ENCODE peak calls at places on chromosomes 7 and 10, in eight cellular contexts. One of them, this sample, is unnamed.
A peak's percentile ranks its signal among the peaks of the same experiment; 100 is the strongest.

GRCh38 chr10:3606309-3606708 is 178.7 kb downstream of the KLF6 start:
- DNase-seq in NCI-H1436: no peak
- DNase-seq in stimulated activated CD4-positive, alpha-beta T cell treated with anti-CD3 and anti-CD28 coated beads, Interleukin-1b, Interleukin-23, amount 100 ng/mL, for 1 hour: no peak
- DNase-seq in GM04504: no peak
- DNase-seq in GM18507: no peak
- DNase-seq in brain pericyte: no peak
- DNase-seq in AG09309: no peak
- DNase-seq in gastrocnemius medialis: no peak
- DNase-seq in this sample: no peak

GRCh38 chr10:63901916-63902315 is 380.7 kb downstream of the REEP3 start:
- DNase-seq in NCI-H1436: no peak
- DNase-seq in stimulated activated CD4-positive, alpha-beta T cell treated with anti-CD3 and anti-CD28 coated beads, Interleukin-1b, Interleukin-23, amount 100 ng/mL, for 1 hour: no peak
- DNase-seq in GM04504: peak; percentile 10
- DNase-seq in GM18507: no peak
- DNase-seq in brain pericyte: no peak
- DNase-seq in AG09309: no peak
- DNase-seq in gastrocnemius medialis: no peak
- DNase-seq in this sample: no peak

GRCh38 chr10:124285587-124286527 is 132.9 kb downstream of the OAT start:
- DNase-seq in NCI-H1436: no peak
- DNase-seq in stimulated activated CD4-positive, alpha-beta T cell treated with anti-CD3 and anti-CD28 coated beads, Interleukin-1b, Interleukin-23, amount 100 ng/mL, for 1 hour: no peak
- DNase-seq in GM04504: no peak
- DNase-seq in GM18507: no peak
- DNase-seq in brain pericyte: no peak
- DNase-seq in AG09309: no peak
- DNase-seq in gastrocnemius medialis: no peak
- DNase-seq in this sample: peak; percentile 32

GRCh38 chr7:138964838-138965436 is 16.3 kb downstream of the KIAA1549 start:
- DNase-seq in NCI-H1436: no peak
- DNase-seq in stimulated activated CD4-positive, alpha-beta T cell treated with anti-CD3 and anti-CD28 coated beads, Interleukin-1b, Interleukin-23, amount 100 ng/mL, for 1 hour: no peak
- DNase-seq in GM04504: no peak
- DNase-seq in GM18507: no peak
- DNase-seq in brain pericyte: no peak
- DNase-seq in AG09309: no peak
- DNase-seq in gastrocnemius medialis: no peak
- DNase-seq in this sample: no peak

GRCh38 chr10:132368881-132369635 is 27.9 kb upstream of the PWWP2B start:
- DNase-seq in NCI-H1436: no peak
- DNase-seq in stimulated activated CD4-positive, alpha-beta T cell treated with anti-CD3 and anti-CD28 coated beads, Interleukin-1b, Interleukin-23, amount 100 ng/mL, for 1 hour: no peak
- DNase-seq in GM04504: peak; percentile 76
- DNase-seq in GM18507: no peak
- DNase-seq in brain pericyte: no peak
- DNase-seq in AG09309: peak; percentile 32
- DNase-seq in gastrocnemius medialis: no peak
- DNase-seq in this sample: no peak

GRCh38 chr10:1464866-1465265 is 272.5 kb downstream of the ADARB2 start:
- DNase-seq in NCI-H1436: no peak
- DNase-seq in stimulated activated CD4-positive, alpha-beta T cell treated with anti-CD3 and anti-CD28 coated beads, Interleukin-1b, Interleukin-23, amount 100 ng/mL, for 1 hour: no peak
- DNase-seq in GM04504: no peak
- DNase-seq in GM18507: no peak
- DNase-seq in brain pericyte: no peak
- DNase-seq in AG09309: no peak
- DNase-seq in gastrocnemius medialis: no peak
- DNase-seq in this sample: no peak

GRCh38 chr7:106679153-106679931 is 18.4 kb upstream of the CCDC71L start:
- DNase-seq in NCI-H1436: no peak
- DNase-seq in stimulated activated CD4-positive, alpha-beta T cell treated with anti-CD3 and anti-CD28 coated beads, Interleukin-1b, Interleukin-23, amount 100 ng/mL, for 1 hour: no peak
- DNase-seq in GM04504: peak; percentile 55
- DNase-seq in GM18507: no peak
- DNase-seq in brain pericyte: no peak
- DNase-seq in AG09309: no peak
- DNase-seq in gastrocnemius medialis: no peak
- DNase-seq in this sample: peak; percentile 33

GRCh38 chr10:91190388-91190870 is 30.0 kb upstream of the PCGF5 start:
- DNase-seq in NCI-H1436: no peak
- DNase-seq in stimulated activated CD4-positive, alpha-beta T cell treated with anti-CD3 and anti-CD28 coated beads, Interleukin-1b, Interleukin-23, amount 100 ng/mL, for 1 hour: no peak
- DNase-seq in GM04504: peak; percentile 53
- DNase-seq in GM18507: no peak
- DNase-seq in brain pericyte: no peak
- DNase-seq in AG09309: peak; percentile 55
- DNase-seq in gastrocnemius medialis: no peak
- DNase-seq in this sample: no peak

GRCh38 chr10:14571866-14572507 is 202.7 kb downstream of the FAM107B start:
- DNase-seq in NCI-H1436: no peak
- DNase-seq in stimulated activated CD4-positive, alpha-beta T cell treated with anti-CD3 and anti-CD28 coated beads, Interleukin-1b, Interleukin-23, amount 100 ng/mL, for 1 hour: no peak
- DNase-seq in GM04504: no peak
- DNase-seq in GM18507: no peak
- DNase-seq in brain pericyte: peak; percentile 51
- DNase-seq in AG09309: no peak
- DNase-seq in gastrocnemius medialis: no peak
- DNase-seq in this sample: peak; percentile 96

GRCh38 chr7:84025332-84025927 is 169.2 kb downstream of the SEMA3A start:
- DNase-seq in NCI-H1436: no peak
- DNase-seq in stimulated activated CD4-positive, alpha-beta T cell treated with anti-CD3 and anti-CD28 coated beads, Interleukin-1b, Interleukin-23, amount 100 ng/mL, for 1 hour: no peak
- DNase-seq in GM04504: peak; percentile 95
- DNase-seq in GM18507: no peak
- DNase-seq in brain pericyte: peak; percentile 41
- DNase-seq in AG09309: peak; percentile 89
- DNase-seq in gastrocnemius medialis: no peak
- DNase-seq in this sample: peak; percentile 64

GRCh38 chr10:43905502-43906236 is 257.0 kb upstream of the ZNF32 start:
- DNase-seq in NCI-H1436: no peak
- DNase-seq in stimulated activated CD4-positive, alpha-beta T cell treated with anti-CD3 and anti-CD28 coated beads, Interleukin-1b, Interleukin-23, amount 100 ng/mL, for 1 hour: no peak
- DNase-seq in GM04504: no peak
- DNase-seq in GM18507: no peak
- DNase-seq in brain pericyte: no peak
- DNase-seq in AG09309: no peak
- DNase-seq in gastrocnemius medialis: no peak
- DNase-seq in this sample: no peak

GRCh38 chr7:25886387-25887240 is 265.4 kb upstream of the NFE2L3 start:
- DNase-seq in NCI-H1436: no peak
- DNase-seq in stimulated activated CD4-positive, alpha-beta T cell treated with anti-CD3 and anti-CD28 coated beads, Interleukin-1b, Interleukin-23, amount 100 ng/mL, for 1 hour: no peak
- DNase-seq in GM04504: no peak
- DNase-seq in GM18507: no peak
- DNase-seq in brain pericyte: no peak
- DNase-seq in AG09309: no peak
- DNase-seq in gastrocnemius medialis: no peak
- DNase-seq in this sample: no peak

GRCh38 chr10:11609052-11609451 is 2.4 kb downstream of the USP6NL start:
- DNase-seq in NCI-H1436: no peak
- DNase-seq in stimulated activated CD4-positive, alpha-beta T cell treated with anti-CD3 and anti-CD28 coated beads, Interleukin-1b, Interleukin-23, amount 100 ng/mL, for 1 hour: no peak
- DNase-seq in GM04504: no peak
- DNase-seq in GM18507: no peak
- DNase-seq in brain pericyte: no peak
- DNase-seq in AG09309: no peak
- DNase-seq in gastrocnemius medialis: no peak
- DNase-seq in this sample: no peak

GRCh38 chr7:17131983-17132655 is 166.3 kb upstream of the AHR start:
- DNase-seq in NCI-H1436: no peak
- DNase-seq in stimulated activated CD4-positive, alpha-beta T cell treated with anti-CD3 and anti-CD28 coated beads, Interleukin-1b, Interleukin-23, amount 100 ng/mL, for 1 hour: no peak
- DNase-seq in GM04504: no peak
- DNase-seq in GM18507: no peak
- DNase-seq in brain pericyte: no peak
- DNase-seq in AG09309: no peak
- DNase-seq in gastrocnemius medialis: no peak
- DNase-seq in this sample: no peak

GRCh38 chr7:25675789-25676474 is 447.6 kb upstream of the NPVF start:
- DNase-seq in NCI-H1436: no peak
- DNase-seq in stimulated activated CD4-positive, alpha-beta T cell treated with anti-CD3 and anti-CD28 coated beads, Interleukin-1b, Interleukin-23, amount 100 ng/mL, for 1 hour: no peak
- DNase-seq in GM04504: no peak
- DNase-seq in GM18507: no peak
- DNase-seq in brain pericyte: no peak
- DNase-seq in AG09309: no peak
- DNase-seq in gastrocnemius medialis: peak; percentile 53
- DNase-seq in this sample: no peak

GRCh38 chr10:97154789-97155188 is 31.0 kb downstream of the SLIT1 start:
- DNase-seq in NCI-H1436: no peak
- DNase-seq in stimulated activated CD4-positive, alpha-beta T cell treated with anti-CD3 and anti-CD28 coated beads, Interleukin-1b, Interleukin-23, amount 100 ng/mL, for 1 hour: no peak
- DNase-seq in GM04504: no peak
- DNase-seq in GM18507: no peak
- DNase-seq in brain pericyte: no peak
- DNase-seq in AG09309: no peak
- DNase-seq in gastrocnemius medialis: no peak
- DNase-seq in this sample: no peak

GRCh38 chr10:68900427-68901105 is 549 bp upstream of the DDX50 start:
- DNase-seq in NCI-H1436: peak; percentile 79
- DNase-seq in stimulated activated CD4-positive, alpha-beta T cell treated with anti-CD3 and anti-CD28 coated beads, Interleukin-1b, Interleukin-23, amount 100 ng/mL, for 1 hour: no peak
- DNase-seq in GM04504: peak; percentile 35
- DNase-seq in GM18507: peak; percentile 45
- DNase-seq in brain pericyte: no peak
- DNase-seq in AG09309: peak; percentile 34
- DNase-seq in gastrocnemius medialis: no peak
- DNase-seq in this sample: peak; percentile 54

GRCh38 chr7:92043098-92043497 is 91.2 kb downstream of the CYP51A1 start:
- DNase-seq in NCI-H1436: no peak
- DNase-seq in stimulated activated CD4-positive, alpha-beta T cell treated with anti-CD3 and anti-CD28 coated beads, Interleukin-1b, Interleukin-23, amount 100 ng/mL, for 1 hour: no peak
- DNase-seq in GM04504: no peak
- DNase-seq in GM18507: no peak
- DNase-seq in brain pericyte: no peak
- DNase-seq in AG09309: no peak
- DNase-seq in gastrocnemius medialis: no peak
- DNase-seq in this sample: no peak

GRCh38 chr10:31683682-31684081 is 244.9 kb downstream of the ARHGAP12 start:
- DNase-seq in NCI-H1436: no peak
- DNase-seq in stimulated activated CD4-positive, alpha-beta T cell treated with anti-CD3 and anti-CD28 coated beads, Interleukin-1b, Interleukin-23, amount 100 ng/mL, for 1 hour: no peak
- DNase-seq in GM04504: no peak
- DNase-seq in GM18507: no peak
- DNase-seq in brain pericyte: no peak
- DNase-seq in AG09309: no peak
- DNase-seq in gastrocnemius medialis: no peak
- DNase-seq in this sample: no peak

GRCh38 chr10:129978322-129978721 is 14.2 kb upstream of the EBF3 start:
- DNase-seq in NCI-H1436: no peak
- DNase-seq in stimulated activated CD4-positive, alpha-beta T cell treated with anti-CD3 and anti-CD28 coated beads, Interleukin-1b, Interleukin-23, amount 100 ng/mL, for 1 hour: no peak
- DNase-seq in GM04504: no peak
- DNase-seq in GM18507: no peak
- DNase-seq in brain pericyte: no peak
- DNase-seq in AG09309: no peak
- DNase-seq in gastrocnemius medialis: no peak
- DNase-seq in this sample: no peak

GRCh38 chr10:88385601-88386203 is 197.4 kb downstream of the RNLS start:
- DNase-seq in NCI-H1436: no peak
- DNase-seq in stimulated activated CD4-positive, alpha-beta T cell treated with anti-CD3 and anti-CD28 coated beads, Interleukin-1b, Interleukin-23, amount 100 ng/mL, for 1 hour: no peak
- DNase-seq in GM04504: no peak
- DNase-seq in GM18507: peak; percentile 29
- DNase-seq in brain pericyte: no peak
- DNase-seq in AG09309: no peak
- DNase-seq in gastrocnemius medialis: peak; percentile 36
- DNase-seq in this sample: peak; percentile 92

GRCh38 chr7:46034056-46034768 is 113.1 kb upstream of the IGFBP3 start:
- DNase-seq in NCI-H1436: no peak
- DNase-seq in stimulated activated CD4-positive, alpha-beta T cell treated with anti-CD3 and anti-CD28 coated beads, Interleukin-1b, Interleukin-23, amount 100 ng/mL, for 1 hour: no peak
- DNase-seq in GM04504: peak; percentile 84
- DNase-seq in GM18507: no peak
- DNase-seq in brain pericyte: no peak
- DNase-seq in AG09309: no peak
- DNase-seq in gastrocnemius medialis: no peak
- DNase-seq in this sample: peak; percentile 36

GRCh38 chr7:116367171-116367813 is 132.2 kb upstream of the CAV2 start:
- DNase-seq in NCI-H1436: no peak
- DNase-seq in stimulated activated CD4-positive, alpha-beta T cell treated with anti-CD3 and anti-CD28 coated beads, Interleukin-1b, Interleukin-23, amount 100 ng/mL, for 1 hour: no peak
- DNase-seq in GM04504: no peak
- DNase-seq in GM18507: no peak
- DNase-seq in brain pericyte: no peak
- DNase-seq in AG09309: no peak
- DNase-seq in gastrocnemius medialis: no peak
- DNase-seq in this sample: peak; percentile 11

GRCh38 chr10:43078986-43079273 is 2.1 kb downstream of the RET start:
- DNase-seq in NCI-H1436: no peak
- DNase-seq in stimulated activated CD4-positive, alpha-beta T cell treated with anti-CD3 and anti-CD28 coated beads, Interleukin-1b, Interleukin-23, amount 100 ng/mL, for 1 hour: no peak
- DNase-seq in GM04504: no peak
- DNase-seq in GM18507: no peak
- DNase-seq in brain pericyte: no peak
- DNase-seq in AG09309: no peak
- DNase-seq in gastrocnemius medialis: peak; percentile 16
- DNase-seq in this sample: peak; percentile 9

GRCh38 chr7:1101580-1102431 is 13.9 kb downstream of the GPER1 start:
- DNase-seq in NCI-H1436: no peak
- DNase-seq in stimulated activated CD4-positive, alpha-beta T cell treated with anti-CD3 and anti-CD28 coated beads, Interleukin-1b, Interleukin-23, amount 100 ng/mL, for 1 hour: no peak
- DNase-seq in GM04504: no peak
- DNase-seq in GM18507: no peak
- DNase-seq in brain pericyte: no peak
- DNase-seq in AG09309: no peak
- DNase-seq in gastrocnemius medialis: no peak
- DNase-seq in this sample: no peak

GRCh38 chr7:14270099-14270498 is 280.6 kb upstream of the ETV1 start:
- DNase-seq in NCI-H1436: no peak
- DNase-seq in stimulated activated CD4-positive, alpha-beta T cell treated with anti-CD3 and anti-CD28 coated beads, Interleukin-1b, Interleukin-23, amount 100 ng/mL, for 1 hour: no peak
- DNase-seq in GM04504: no peak
- DNase-seq in GM18507: no peak
- DNase-seq in brain pericyte: no peak
- DNase-seq in AG09309: no peak
- DNase-seq in gastrocnemius medialis: no peak
- DNase-seq in this sample: no peak

GRCh38 chr7:51346136-51346535 is 29.5 kb upstream of the COBL start:
- DNase-seq in NCI-H1436: no peak
- DNase-seq in stimulated activated CD4-positive, alpha-beta T cell treated with anti-CD3 and anti-CD28 coated beads, Interleukin-1b, Interleukin-23, amount 100 ng/mL, for 1 hour: no peak
- DNase-seq in GM04504: no peak
- DNase-seq in GM18507: no peak
- DNase-seq in brain pericyte: no peak
- DNase-seq in AG09309: no peak
- DNase-seq in gastrocnemius medialis: no peak
- DNase-seq in this sample: no peak

GRCh38 chr7:107501593-107501992 is 31.7 kb downstream of the GPR22 start:
- DNase-seq in NCI-H1436: no peak
- DNase-seq in stimulated activated CD4-positive, alpha-beta T cell treated with anti-CD3 and anti-CD28 coated beads, Interleukin-1b, Interleukin-23, amount 100 ng/mL, for 1 hour: no peak
- DNase-seq in GM04504: peak; percentile 13
- DNase-seq in GM18507: no peak
- DNase-seq in brain pericyte: no peak
- DNase-seq in AG09309: no peak
- DNase-seq in gastrocnemius medialis: no peak
- DNase-seq in this sample: peak; percentile 65

GRCh38 chr7:156942708-156943090 is 6.8 kb upstream of the NOM1 start:
- DNase-seq in NCI-H1436: no peak
- DNase-seq in stimulated activated CD4-positive, alpha-beta T cell treated with anti-CD3 and anti-CD28 coated beads, Interleukin-1b, Interleukin-23, amount 100 ng/mL, for 1 hour: no peak
- DNase-seq in GM04504: no peak
- DNase-seq in GM18507: no peak
- DNase-seq in brain pericyte: no peak
- DNase-seq in AG09309: no peak
- DNase-seq in gastrocnemius medialis: no peak
- DNase-seq in this sample: peak; percentile 8

This sample was measured in bronchial epithelial cell.